ENCODE peak calls at places on chromosomes 3 and 15, in seven cellular contexts. J is foreskin fibroblast, Y is colonic mucosa, C is AG04449, O is lower lobe of right lung, L is HL-60, R is PC-9. G is an unnamed sample.

GRCh38 chr3:25567390-25567789 is 97.3 kb downstream of the TOP2B start:
- DNase-seq in J (no peak), Y (no peak), R (no peak), L (no peak), O (no peak), C (no peak), G (no peak)

GRCh38 chr15:89724621-89725020 is 26.4 kb downstream of the MESP1 start:
- DNase-seq in Y (no peak), L (no peak), C (no peak), J (no peak), O (no peak), R (no peak), G (no peak)

GRCh38 chr15:76183906-76184639 is 124.3 kb downstream of the TMEM266 start:
- DNase-seq in Y (no peak), R (no peak), J (no peak), O (no peak), C (no peak), L (no peak), G (no peak)

GRCh38 chr3:10247679-10248183 is 528 bp upstream of the TATDN2 start:
- DNase-seq in L (no peak), Y (no peak), O (no peak), R (no peak), C (no peak), J (no peak), G (no peak)

GRCh38 chr15:77645602-77646001 is 12.9 kb upstream of the LINGO1 start:
- DNase-seq in Y (no peak), R (no peak), J (no peak), L (no peak), O (no peak), C (no peak), G (no peak)

GRCh38 chr3:47646362-47646761 is 67.7 kb upstream of the CSPG5 start:
- DNase-seq in C (peak; percentile 33), O (no peak), L (no peak), Y (no peak), J (peak; percentile 1), R (no peak), G (no peak)

GRCh38 chr3:128237348-128238099 is 84.2 kb downstream of the EEFSEC start:
- DNase-seq in R (peak; percentile 28), C (no peak), Y (no peak), L (no peak), O (no peak), J (no peak), G (no peak)

GRCh38 chr3:132721479-132722164 is 587 bp downstream of the NPHP3 start:
- DNase-seq in J (peak; percentile 37), R (peak; percentile 67), O (peak; percentile 87), Y (peak; percentile 63), L (no peak), C (no peak), G (peak; percentile 42)

GRCh38 chr3:119562307-119562961 is 3.0 kb upstream of the CD80 start:
- DNase-seq in C (no peak), O (no peak), J (no peak), Y (no peak), R (no peak), L (peak; percentile 56), G (no peak)

GRCh38 chr3:100129944-100130343 is 15.6 kb upstream of the FILIP1L start:
- DNase-seq in L (no peak), O (no peak), Y (no peak), C (no peak), J (no peak), R (no peak), G (no peak)

GRCh38 chr3:28241221-28242160 is at the start of gene CMC1:
- DNase-seq in C (peak; percentile 72), L (peak; percentile 95), J (peak; percentile 97), O (peak; percentile 99), R (peak; percentile 96), Y (peak; percentile 100), G (peak; percentile 94)

GRCh38 chr3:127524300-127524896 is 66.1 kb downstream of the TPRA1 start:
- DNase-seq in C (no peak), O (no peak), J (no peak), R (no peak), L (no peak), Y (no peak), G (no peak)

GRCh38 chr15:67061811-67062348 is 3.5 kb upstream of the SMAD3 start:
- DNase-seq in L (no peak), C (no peak), J (no peak), R (no peak), O (no peak), Y (peak; percentile 88), G (no peak)

GRCh38 chr15:98650871-98651481 is 2.6 kb downstream of the IGF1R start:
- DNase-seq in R (no peak), L (no peak), J (no peak), O (no peak), Y (peak; percentile 41), C (no peak), G (no peak)

GRCh38 chr15:98647774-98648653 is at the start of gene IGF1R:
- DNase-seq in C (no peak), J (peak; percentile 93), O (peak; percentile 91), L (peak; percentile 73), R (peak; percentile 93), Y (peak; percentile 83), G (no peak)

GRCh38 chr15:98649996-98650870 is 1.9 kb downstream of the IGF1R start:
- DNase-seq in R (peak; percentile 35), L (no peak), J (no peak), O (peak; percentile 66), Y (peak; percentile 53), C (no peak), G (no peak)

GRCh38 chr15:98648654-98649537 is 557 bp downstream of the IGF1R start:
- DNase-seq in O (peak; percentile 66), Y (peak; percentile 47), C (no peak), R (peak; percentile 38), J (no peak), L (no peak), G (no peak)

GRCh38 chr15:98649621-98649995 is 1.3 kb downstream of the IGF1R start:
- DNase-seq in Y (peak; percentile 52), O (peak; percentile 70), J (no peak), L (peak; percentile 29), R (peak; percentile 25), C (no peak), G (no peak)
- TF ChIP-seq CTCF in Y (no peak), O (no peak), J (no peak), L (no peak), R (no peak), C (no peak), G (no peak)

GRCh38 chr3:186275436-186275835 is 86.6 kb downstream of the DGKG start:
- DNase-seq in J (no peak), Y (no peak), C (no peak), L (no peak), O (no peak), R (no peak), G (no peak)

GRCh38 chr3:186281172-186281571 is 80.9 kb downstream of the DGKG start:
- DNase-seq in L (no peak), O (no peak), J (peak; percentile 66), R (no peak), C (peak; percentile 58), Y (no peak), G (no peak)

GRCh38 chr3:186273586-186273985 is 88.4 kb downstream of the DGKG start:
- DNase-seq in L (no peak), R (no peak), J (no peak), C (no peak), O (no peak), Y (no peak), G (no peak)

GRCh38 chr3:186280737-186281136 is 81.3 kb downstream of the DGKG start:
- DNase-seq in J (no peak), L (no peak), C (no peak), O (no peak), Y (no peak), R (no peak), G (no peak)

DNA sequence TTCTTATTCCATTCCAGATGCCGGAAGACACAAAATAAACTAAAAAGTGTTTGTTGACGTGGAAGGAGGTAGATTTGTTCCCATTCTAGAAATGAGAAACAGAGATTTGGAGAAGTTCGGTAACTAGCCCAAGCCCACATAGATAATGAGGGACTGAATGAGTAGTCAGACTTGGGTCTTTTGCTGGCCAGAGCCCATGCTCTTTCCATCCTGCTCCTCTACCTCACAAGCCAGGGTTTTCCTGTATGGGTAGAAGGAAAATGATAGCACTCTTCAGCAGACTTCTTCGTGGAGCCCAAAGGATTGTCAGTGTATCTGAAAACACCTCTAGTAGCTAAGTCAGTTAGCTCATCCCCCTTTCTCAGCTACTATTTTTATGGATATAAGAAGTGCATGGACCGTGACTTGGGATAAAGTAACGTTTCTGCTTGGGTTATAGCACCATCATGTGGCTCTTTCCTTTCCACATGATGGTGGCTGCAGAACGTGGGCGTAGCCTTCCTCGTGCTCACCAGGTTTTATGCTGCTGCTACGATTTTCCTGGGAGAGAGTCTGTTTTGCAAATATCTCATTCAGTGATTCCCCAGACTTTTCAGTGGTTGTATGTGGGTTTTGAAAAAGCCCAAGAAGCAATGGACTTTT is 84.6 kb downstream of the DGKG start:
- DNase-seq in O (no peak), Y (no peak), C (no peak), R (peak; percentile 50), L (no peak), J (peak; percentile 64), G (peak; percentile 11)
- TF ChIP-seq CTCF in O (peak; percentile 51), Y (no peak), C (peak; percentile 58), R (peak; percentile 70), L (no peak), J (peak; percentile 51), G (peak; percentile 68)

GRCh38 chr3:141561426-141562034 is 74.7 kb downstream of the RASA2 start:
- DNase-seq in Y (peak; percentile 47), L (no peak), C (no peak), R (peak; percentile 32), J (peak; percentile 29), O (no peak), G (peak; percentile 48)
- TF ChIP-seq CTCF in Y (peak; percentile 86), L (peak; percentile 93), C (peak; percentile 74), R (peak; percentile 97), J (peak; percentile 91), O (peak; percentile 88), G (peak; percentile 87)

GRCh38 chr15:62085740-62086139 is 19.0 kb downstream of the C2CD4A start:
- DNase-seq in O (no peak), Y (no peak), J (no peak), R (no peak), C (no peak), L (no peak), G (no peak)

GRCh38 chr15:62087671-62088360 is 21.0 kb downstream of the C2CD4A start:
- DNase-seq in L (no peak), O (no peak), R (no peak), C (no peak), Y (no peak), J (no peak), G (no peak)

GRCh38 chr15:62088361-62088693 is 21.6 kb downstream of the C2CD4A start:
- DNase-seq in L (no peak), Y (no peak), J (no peak), O (no peak), C (no peak), R (no peak), G (no peak)

GRCh38 chr15:62090988-62091387 is 24.2 kb downstream of the C2CD4A start:
- DNase-seq in R (no peak), O (no peak), C (no peak), Y (no peak), L (no peak), J (no peak), G (no peak)

DNA sequence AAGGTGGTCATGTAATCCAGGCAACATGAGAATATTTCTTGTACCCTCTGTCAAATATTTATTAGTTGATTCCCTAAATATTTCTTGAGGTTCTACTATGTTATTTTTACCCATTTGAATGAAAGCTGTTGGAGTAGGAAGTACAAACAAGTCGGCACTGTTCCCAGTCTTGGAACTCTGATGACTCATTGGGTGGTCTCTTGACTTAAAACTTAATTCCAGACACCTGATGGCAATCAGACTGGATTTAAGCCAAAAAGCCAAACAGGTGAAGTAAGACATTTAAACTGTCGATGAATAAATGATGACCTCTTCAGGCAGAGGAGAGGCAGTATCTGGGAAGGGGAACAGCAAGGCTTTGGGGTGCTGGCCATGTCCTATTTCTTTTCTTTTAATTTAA is 22.8 kb downstream of the C2CD4A start:
- DNase-seq in C (no peak), O (no peak), Y (no peak), L (no peak), J (no peak), R (no peak), G (no peak)
- TF ChIP-seq CTCF in C (no peak), O (no peak), Y (no peak), L (no peak), J (no peak), R (no peak), G (no peak)

G was measured in LNCaP clone FGC.